ENCODE peak calls at places on chromosomes 4 and X, in five cellular contexts. O is H7, A is non-pigmented ciliary epithelial cell, D is nephron progenitor cell, C is amygdala. J is an unnamed sample.

GRCh38 chrX:134548257-134548732 is 88.3 kb downstream of the HPRT1 start:
- DNase-seq in D (no peak), O (peak), A (no peak), C (no peak), J (no peak)

GRCh38 chr4:156223985-156224384 is 270.3 kb upstream of the CTSO start:
- DNase-seq in O (no peak), A (no peak), C (no peak), D (no peak), J (no peak)

GRCh38 chr4:143773998-143774898 is 73.8 kb upstream of the FREM3 start:
- DNase-seq in D (peak), A (peak), C (no peak), O (peak), J (no peak)

GRCh38 chr4:10715696-10716095 is 31.1 kb upstream of the CLNK start:
- DNase-seq in D (no peak), C (no peak), O (no peak), A (no peak), J (no peak)

GRCh38 chr4:33746979-33747378 is 2497.3 kb downstream of the ARAP2 start:
- DNase-seq in D (no peak), C (no peak), A (no peak), O (no peak), J (no peak)

GRCh38 chr4:83757121-83757621 is 221.3 kb downstream of the GPAT3 start:
- DNase-seq in D (no peak), O (no peak), A (no peak), C (no peak), J (no peak)

GRCh38 chrX:34656467-34656841 is 631 bp downstream of the TMEM47 start:
- DNase-seq in O (peak), A (no peak), C (no peak), D (no peak), J (no peak)

GRCh38 chrX:53440101-53440500 is 5.9 kb upstream of the HSD17B10 start:
- DNase-seq in C (no peak), D (no peak), A (no peak), O (no peak), J (no peak)

GRCh38 chr4:176377705-176378302 is 58.0 kb downstream of the SPCS3 start:
- DNase-seq in D (no peak), A (no peak), O (peak), C (no peak), J (no peak)

GRCh38 chrX:14616301-14616700 is 87.0 kb downstream of the GLRA2 start:
- DNase-seq in D (no peak), A (no peak), C (no peak), O (no peak), J (no peak)

GRCh38 chr4:185573651-185574199 is 38.4 kb upstream of the PDLIM3 start:
- DNase-seq in O (peak), A (peak), C (no peak), D (peak), J (no peak)

GRCh38 chr4:85968945-85969830 is 390.7 kb downstream of the MAPK10 start:
- DNase-seq in A (no peak), D (peak), O (peak), C (no peak), J (no peak)

GRCh38 chr4:147003956-147004580 is 58.4 kb upstream of the TTC29 start:
- DNase-seq in O (no peak), D (no peak), A (no peak), C (no peak), J (no peak)

GRCh38 chrX:641671-642435 is 11.3 kb downstream of the SHOX start:
- DNase-seq in A (no peak), C (no peak), D (no peak), O (no peak), J (no peak)

GRCh38 chrX:2691543-2692220 is 587 bp downstream of the CD99 start:
- DNase-seq in D (peak), A (no peak), C (no peak), O (peak), J (no peak)

GRCh38 chrX:154457491-154458115 is 478 bp upstream of the PLXNA3 start:
- DNase-seq in D (peak), C (no peak), A (no peak), O (peak), J (no peak)

GRCh38 chr4:114598191-114599121 is at the start of gene UGT8:
- DNase-seq in A (no peak), D (peak), O (peak), C (peak), J (peak)

GRCh38 chr4:10342866-10343265 is 114.4 kb downstream of the ZNF518B start:
- DNase-seq in O (no peak), A (no peak), C (no peak), D (no peak), J (no peak)

GRCh38 chr4:99024481-99025275 is 29.2 kb downstream of the METAP1 start:
- DNase-seq in O (no peak), D (no peak), C (no peak), A (no peak), J (no peak)

GRCh38 chr4:2254665-2255500 is 7.0 kb downstream of the MXD4 start:
- DNase-seq in D (no peak), A (no peak), C (no peak), O (peak), J (no peak)

GRCh38 chr4:8342651-8343050 is 73.1 kb downstream of the HTRA3 start:
- DNase-seq in O (peak), C (no peak), D (no peak), A (no peak), J (no peak)

GRCh38 chr4:22363071-22363470 is 152.8 kb downstream of the ADGRA3 start:
- DNase-seq in C (no peak), D (no peak), O (no peak), A (no peak), J (no peak)

GRCh38 chr4:40316333-40316781 is 18.8 kb upstream of the CHRNA9 start:
- DNase-seq in D (no peak), A (no peak), C (no peak), O (no peak), J (no peak)

GRCh38 chr4:150234246-150234645 is 156.0 kb downstream of the DCLK2 start:
- DNase-seq in A (no peak), D (no peak), C (no peak), O (no peak), J (no peak)

GRCh38 chr4:73989928-73990327 is 1.9 kb upstream of the PPBP start:
- DNase-seq in A (no peak), C (no peak), O (no peak), D (no peak), J (no peak)

GRCh38 chr4:129362685-129363274 is 266.8 kb downstream of the C4orf33 start:
- DNase-seq in O (peak), D (peak), C (no peak), A (no peak), J (no peak)

GRCh38 chrX:133473451-133473850 is 58.2 kb upstream of the GPC4 start:
- DNase-seq in D (no peak), O (no peak), C (no peak), A (no peak), J (no peak)

GRCh38 chr4:12393631-12394262 is 965.1 kb upstream of the HS3ST1 start:
- DNase-seq in D (no peak), O (no peak), C (no peak), A (no peak), J (no peak)

GRCh38 chrX:40094900-40095587 is 2.7 kb downstream of the BCOR start:
- DNase-seq in O (no peak), C (no peak), D (no peak), A (no peak), J (no peak)

GRCh38 chr4:925771-926500 is 6.2 kb downstream of the GAK start:
- DNase-seq in O (peak), A (no peak), D (no peak), C (no peak), J (peak)

GRCh38 chr4:14196141-14196540 is 568.6 kb upstream of the BOD1L1 start:
- DNase-seq in A (no peak), C (no peak), D (peak), O (peak), J (no peak)

GRCh38 chr4:138677212-138677611 is 338.4 kb upstream of the NOCT start:
- DNase-seq in D (no peak), A (no peak), C (no peak), O (no peak), J (no peak)

J was measured in dorsolateral prefrontal cortex.